ENCODE peak calls at places on chromosome 4, in six cellular contexts. One of them, this sample, is unnamed.

GRCh38 chr4:168656055-168656660 is 159.3 kb downstream of the PALLD start:
- DNase-seq in astrocyte of the spinal cord: peak; percentile 85
- DNase-seq in CD14-positive monocyte: no peak
- DNase-seq in WERI-Rb-1: no peak
- DNase-seq in uterus: no peak
- DNase-seq in neural progenitor cell: no peak
- DNase-seq in this sample: no peak

GRCh38 chr4:86338989-86339388 is 20.9 kb downstream of the MAPK10 start:
- DNase-seq in astrocyte of the spinal cord: peak; percentile 88
- DNase-seq in CD14-positive monocyte: no peak
- DNase-seq in WERI-Rb-1: no peak
- DNase-seq in uterus: peak; percentile 32
- DNase-seq in neural progenitor cell: no peak
- DNase-seq in this sample: no peak

GRCh38 chr4:20528508-20528907 is 171.8 kb upstream of the PACRGL start:
- DNase-seq in astrocyte of the spinal cord: peak; percentile 16
- DNase-seq in CD14-positive monocyte: no peak
- DNase-seq in WERI-Rb-1: no peak
- DNase-seq in uterus: no peak
- DNase-seq in neural progenitor cell: no peak
- DNase-seq in this sample: no peak

GRCh38 chr4:3202836-3203820 is 45.8 kb upstream of the MSANTD1 start:
- DNase-seq in astrocyte of the spinal cord: no peak
- DNase-seq in CD14-positive monocyte: no peak
- DNase-seq in WERI-Rb-1: no peak
- DNase-seq in uterus: peak; percentile 36
- DNase-seq in neural progenitor cell: no peak
- DNase-seq in this sample: peak; percentile 48

GRCh38 chr4:17580969-17581368 is 4.0 kb downstream of the LAP3 start:
- DNase-seq in astrocyte of the spinal cord: peak; percentile 83
- DNase-seq in CD14-positive monocyte: no peak
- DNase-seq in WERI-Rb-1: no peak
- DNase-seq in uterus: no peak
- DNase-seq in neural progenitor cell: no peak
- DNase-seq in this sample: no peak

GRCh38 chr4:186248643-186249042 is 17.3 kb upstream of the F11 start:
- DNase-seq in astrocyte of the spinal cord: no peak
- DNase-seq in CD14-positive monocyte: no peak
- DNase-seq in WERI-Rb-1: no peak
- DNase-seq in uterus: no peak
- DNase-seq in neural progenitor cell: no peak
- DNase-seq in this sample: no peak

GRCh38 chr4:118889313-118889694 is 650 bp downstream of the SYNPO2 start:
- DNase-seq in astrocyte of the spinal cord: no peak
- DNase-seq in CD14-positive monocyte: no peak
- DNase-seq in WERI-Rb-1: no peak
- DNase-seq in uterus: no peak
- DNase-seq in neural progenitor cell: no peak
- DNase-seq in this sample: no peak

GRCh38 chr4:75630174-75630931 is at the start of gene CDKL2:
- DNase-seq in astrocyte of the spinal cord: peak; percentile 62
- DNase-seq in CD14-positive monocyte: peak; percentile 81
- DNase-seq in WERI-Rb-1: peak; percentile 94
- DNase-seq in uterus: peak; percentile 84
- DNase-seq in neural progenitor cell: peak; percentile 93
- DNase-seq in this sample: peak; percentile 95

GRCh38 chr4:3648195-3648594 is 116.0 kb upstream of the LRPAP1 start:
- DNase-seq in astrocyte of the spinal cord: no peak
- DNase-seq in CD14-positive monocyte: no peak
- DNase-seq in WERI-Rb-1: no peak
- DNase-seq in uterus: no peak
- DNase-seq in neural progenitor cell: no peak
- DNase-seq in this sample: no peak

GRCh38 chr4:55675196-55675793 is 39.2 kb upstream of the NMU start:
- DNase-seq in astrocyte of the spinal cord: no peak
- DNase-seq in CD14-positive monocyte: no peak
- DNase-seq in WERI-Rb-1: peak; percentile 56
- DNase-seq in uterus: no peak
- DNase-seq in neural progenitor cell: peak; percentile 25
- DNase-seq in this sample: no peak

GRCh38 chr4:110636677-110637407 is 14.0 kb upstream of the PITX2 start:
- DNase-seq in astrocyte of the spinal cord: no peak
- DNase-seq in CD14-positive monocyte: no peak
- DNase-seq in WERI-Rb-1: peak; percentile 32
- DNase-seq in uterus: no peak
- DNase-seq in neural progenitor cell: peak; percentile 85
- DNase-seq in this sample: no peak

GRCh38 chr4:111748157-111748556 is 397.1 kb upstream of the FAM241A start:
- DNase-seq in astrocyte of the spinal cord: no peak
- DNase-seq in CD14-positive monocyte: no peak
- DNase-seq in WERI-Rb-1: peak; percentile 84
- DNase-seq in uterus: no peak
- DNase-seq in neural progenitor cell: peak; percentile 11
- DNase-seq in this sample: no peak

GRCh38 chr4:76821661-76822060 is 76.3 kb downstream of the SOWAHB start:
- DNase-seq in astrocyte of the spinal cord: peak; percentile 69
- DNase-seq in CD14-positive monocyte: no peak
- DNase-seq in WERI-Rb-1: no peak
- DNase-seq in uterus: no peak
- DNase-seq in neural progenitor cell: no peak
- DNase-seq in this sample: no peak

GRCh38 chr4:82748176-82748575 is 50.4 kb downstream of the SCD5 start:
- DNase-seq in astrocyte of the spinal cord: no peak
- DNase-seq in CD14-positive monocyte: no peak
- DNase-seq in WERI-Rb-1: no peak
- DNase-seq in uterus: no peak
- DNase-seq in neural progenitor cell: peak; percentile 25
- DNase-seq in this sample: no peak

GRCh38 chr4:129994715-129995114 is 898.8 kb downstream of the C4orf33 start:
- DNase-seq in astrocyte of the spinal cord: no peak
- DNase-seq in CD14-positive monocyte: no peak
- DNase-seq in WERI-Rb-1: no peak
- DNase-seq in uterus: no peak
- DNase-seq in neural progenitor cell: no peak
- DNase-seq in this sample: no peak

GRCh38 chr4:54384563-54384962 is 155.5 kb downstream of the PDGFRA start:
- DNase-seq in astrocyte of the spinal cord: peak; percentile 50
- DNase-seq in CD14-positive monocyte: no peak
- DNase-seq in WERI-Rb-1: peak; percentile 16
- DNase-seq in uterus: no peak
- DNase-seq in neural progenitor cell: peak; percentile 38
- DNase-seq in this sample: no peak

GRCh38 chr4:118816538-118817177 is 19.3 kb downstream of the SEC24D start:
- DNase-seq in astrocyte of the spinal cord: peak; percentile 30
- DNase-seq in CD14-positive monocyte: no peak
- DNase-seq in WERI-Rb-1: no peak
- DNase-seq in uterus: no peak
- DNase-seq in neural progenitor cell: no peak
- DNase-seq in this sample: no peak

GRCh38 chr4:123408471-123409084 is 12.0 kb downstream of the SPRY1 start:
- DNase-seq in astrocyte of the spinal cord: no peak
- DNase-seq in CD14-positive monocyte: no peak
- DNase-seq in WERI-Rb-1: no peak
- DNase-seq in uterus: no peak
- DNase-seq in neural progenitor cell: peak; percentile 21
- DNase-seq in this sample: no peak

GRCh38 chr4:151114986-151115385 is 15.6 kb downstream of the RPS3A start:
- DNase-seq in astrocyte of the spinal cord: peak; percentile 17
- DNase-seq in CD14-positive monocyte: no peak
- DNase-seq in WERI-Rb-1: no peak
- DNase-seq in uterus: no peak
- DNase-seq in neural progenitor cell: no peak
- DNase-seq in this sample: no peak

GRCh38 chr4:30716158-30716557 is 4.0 kb upstream of the PCDH7 start:
- DNase-seq in astrocyte of the spinal cord: peak; percentile 57
- DNase-seq in CD14-positive monocyte: no peak
- DNase-seq in WERI-Rb-1: no peak
- DNase-seq in uterus: no peak
- DNase-seq in neural progenitor cell: peak; percentile 48
- DNase-seq in this sample: peak; percentile 22

GRCh38 chr4:53640576-53641459 is 49.5 kb upstream of the LNX1 start:
- DNase-seq in astrocyte of the spinal cord: no peak
- DNase-seq in CD14-positive monocyte: no peak
- DNase-seq in WERI-Rb-1: no peak
- DNase-seq in uterus: no peak
- DNase-seq in neural progenitor cell: peak; percentile 49
- DNase-seq in this sample: peak; percentile 20

GRCh38 chr4:26105815-26106699 is 192.0 kb downstream of the SMIM20 start:
- DNase-seq in astrocyte of the spinal cord: peak; percentile 62
- DNase-seq in CD14-positive monocyte: no peak
- DNase-seq in WERI-Rb-1: no peak
- DNase-seq in uterus: peak; percentile 31
- DNase-seq in neural progenitor cell: no peak
- DNase-seq in this sample: no peak

GRCh38 chr4:84381759-84382158 is 117.3 kb downstream of the NKX6-1 start:
- DNase-seq in astrocyte of the spinal cord: no peak
- DNase-seq in CD14-positive monocyte: no peak
- DNase-seq in WERI-Rb-1: no peak
- DNase-seq in uterus: no peak
- DNase-seq in neural progenitor cell: no peak
- DNase-seq in this sample: no peak

GRCh38 chr4:104487105-104487504 is 7.6 kb downstream of the CXXC4 start:
- DNase-seq in astrocyte of the spinal cord: no peak
- DNase-seq in CD14-positive monocyte: no peak
- DNase-seq in WERI-Rb-1: peak; percentile 47
- DNase-seq in uterus: no peak
- DNase-seq in neural progenitor cell: no peak
- DNase-seq in this sample: no peak

GRCh38 chr4:6380746-6381411 is 91.5 kb downstream of the PPP2R2C start:
- DNase-seq in astrocyte of the spinal cord: no peak
- DNase-seq in CD14-positive monocyte: no peak
- DNase-seq in WERI-Rb-1: no peak
- DNase-seq in uterus: no peak
- DNase-seq in neural progenitor cell: no peak
- DNase-seq in this sample: no peak

GRCh38 chr4:93313207-93313606 is 515.3 kb upstream of the ATOH1 start:
- DNase-seq in astrocyte of the spinal cord: peak; percentile 43
- DNase-seq in CD14-positive monocyte: no peak
- DNase-seq in WERI-Rb-1: no peak
- DNase-seq in uterus: no peak
- DNase-seq in neural progenitor cell: peak; percentile 16
- DNase-seq in this sample: no peak

GRCh38 chr4:85370400-85371032 is 104.4 kb upstream of the ARHGAP24 start:
- DNase-seq in astrocyte of the spinal cord: peak; percentile 47
- DNase-seq in CD14-positive monocyte: no peak
- DNase-seq in WERI-Rb-1: peak; percentile 46
- DNase-seq in uterus: no peak
- DNase-seq in neural progenitor cell: peak; percentile 67
- DNase-seq in this sample: no peak

GRCh38 chr4:8227771-8228318 is 28.8 kb downstream of the SH3TC1 start:
- DNase-seq in astrocyte of the spinal cord: no peak
- DNase-seq in CD14-positive monocyte: no peak
- DNase-seq in WERI-Rb-1: no peak
- DNase-seq in uterus: no peak
- DNase-seq in neural progenitor cell: no peak
- DNase-seq in this sample: no peak
- TF ChIP-seq CTCF in astrocyte of the spinal cord: no peak
- TF ChIP-seq CTCF in CD14-positive monocyte: no peak
- TF ChIP-seq CTCF in WERI-Rb-1: no peak
- TF ChIP-seq CTCF in uterus: no peak
- TF ChIP-seq CTCF in neural progenitor cell: no peak
- TF ChIP-seq CTCF in this sample: no peak

GRCh38 chr4:127783971-127784519 is 1.9 kb downstream of the HSPA4L start:
- DNase-seq in astrocyte of the spinal cord: no peak
- DNase-seq in CD14-positive monocyte: no peak
- DNase-seq in WERI-Rb-1: no peak
- DNase-seq in uterus: no peak
- DNase-seq in neural progenitor cell: no peak
- DNase-seq in this sample: no peak

GRCh38 chr4:127783026-127783769 is 1.1 kb downstream of the HSPA4L start:
- DNase-seq in astrocyte of the spinal cord: peak; percentile 62
- DNase-seq in CD14-positive monocyte: no peak
- DNase-seq in WERI-Rb-1: peak; percentile 69
- DNase-seq in uterus: peak; percentile 62
- DNase-seq in neural progenitor cell: peak; percentile 53
- DNase-seq in this sample: peak; percentile 52

GRCh38 chr4:127782025-127782274 is 172 bp upstream of the HSPA4L start:
- DNase-seq in astrocyte of the spinal cord: peak; percentile 85
- DNase-seq in CD14-positive monocyte: peak; percentile 44
- DNase-seq in WERI-Rb-1: peak; percentile 93
- DNase-seq in uterus: peak; percentile 84
- DNase-seq in neural progenitor cell: peak; percentile 95
- DNase-seq in this sample: peak; percentile 94

GRCh38 chr4:127781303-127782024 is 658 bp upstream of the HSPA4L start:
- DNase-seq in astrocyte of the spinal cord: peak; percentile 57
- DNase-seq in CD14-positive monocyte: no peak
- DNase-seq in WERI-Rb-1: no peak
- DNase-seq in uterus: peak; percentile 58
- DNase-seq in neural progenitor cell: no peak
- DNase-seq in this sample: no peak

GRCh38 chr4:127782275-127783025 is at the start of gene HSPA4L:
- DNase-seq in astrocyte of the spinal cord: peak; percentile 37
- DNase-seq in CD14-positive monocyte: peak; percentile 57
- DNase-seq in WERI-Rb-1: peak; percentile 71
- DNase-seq in uterus: peak; percentile 49
- DNase-seq in neural progenitor cell: peak; percentile 67
- DNase-seq in this sample: peak; percentile 62
- TF ChIP-seq CTCF in astrocyte of the spinal cord: no peak
- TF ChIP-seq CTCF in CD14-positive monocyte: no peak
- TF ChIP-seq CTCF in WERI-Rb-1: peak; percentile 69
- TF ChIP-seq CTCF in uterus: peak; percentile 57
- TF ChIP-seq CTCF in neural progenitor cell: peak; percentile 38
- TF ChIP-seq CTCF in this sample: peak; percentile 26

DNA sequence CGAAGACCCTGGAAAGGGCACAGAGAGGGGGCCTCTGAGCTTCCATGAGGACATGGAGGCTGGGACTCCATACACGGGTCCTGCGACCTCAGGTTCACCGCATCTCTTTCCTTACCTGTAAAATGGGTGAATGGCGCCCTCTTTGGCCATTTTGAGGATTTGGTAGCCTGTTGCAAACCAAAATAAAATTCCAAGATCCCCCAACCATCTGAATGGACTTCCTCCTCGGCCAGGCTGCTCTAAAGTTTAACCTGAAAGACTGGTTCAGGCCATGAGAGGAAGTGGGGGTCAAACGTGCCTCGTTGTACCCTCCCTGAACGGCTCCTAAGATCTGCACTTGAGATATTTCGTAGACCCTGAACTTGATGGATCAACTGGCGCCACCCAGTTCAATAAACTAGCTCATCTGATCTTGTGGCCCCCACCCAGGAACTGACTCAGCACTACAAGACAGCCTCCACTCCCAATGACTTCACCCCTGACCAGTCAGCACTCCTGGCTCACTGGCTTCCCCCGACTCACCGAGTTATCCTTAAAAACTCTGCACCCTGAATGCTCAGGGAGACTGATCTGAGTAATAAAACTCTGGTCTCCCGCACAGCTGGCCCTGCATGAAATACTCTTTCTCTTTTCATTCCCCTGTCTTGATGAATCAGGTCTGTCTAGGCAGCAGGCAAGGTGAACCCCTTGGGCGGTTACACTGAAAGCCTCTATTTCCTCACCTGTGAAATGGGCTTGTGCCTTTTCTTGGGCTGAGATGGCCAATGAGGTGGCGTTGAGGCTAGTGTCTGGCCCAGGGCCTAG is 32.9 kb upstream of the GPR78 start:
- DNase-seq in astrocyte of the spinal cord: no peak
- DNase-seq in CD14-positive monocyte: no peak
- DNase-seq in WERI-Rb-1: peak; percentile 27
- DNase-seq in uterus: no peak
- DNase-seq in neural progenitor cell: peak; percentile 56
- DNase-seq in this sample: peak; percentile 67
- TF ChIP-seq CTCF in astrocyte of the spinal cord: peak; percentile 15
- TF ChIP-seq CTCF in CD14-positive monocyte: no peak
- TF ChIP-seq CTCF in WERI-Rb-1: peak; percentile 67
- TF ChIP-seq CTCF in uterus: no peak
- TF ChIP-seq CTCF in neural progenitor cell: peak; percentile 59
- TF ChIP-seq CTCF in this sample: peak; percentile 48

GRCh38 chr4:871484-871883 is 45.6 kb upstream of the CPLX1 start:
- DNase-seq in astrocyte of the spinal cord: no peak
- DNase-seq in CD14-positive monocyte: no peak
- DNase-seq in WERI-Rb-1: no peak
- DNase-seq in uterus: no peak
- DNase-seq in neural progenitor cell: no peak
- DNase-seq in this sample: no peak
- TF ChIP-seq CTCF in astrocyte of the spinal cord: no peak
- TF ChIP-seq CTCF in CD14-positive monocyte: no peak
- TF ChIP-seq CTCF in WERI-Rb-1: no peak
- TF ChIP-seq CTCF in uterus: no peak
- TF ChIP-seq CTCF in neural progenitor cell: no peak
- TF ChIP-seq CTCF in this sample: no peak

This sample was measured in GM10248.